ENCODE peak calls at places on chromosomes 6 and 20, in ten cellular contexts. N, Z, I, X, Q, B, G, L, K and C are unnamed samples.
A peak's percentile ranks its signal among the peaks of the same experiment; 100 is the strongest.

GRCh38 chr6:20861479-20861878 is 327.2 kb downstream of the CDKAL1 start:
- DNase-seq in N (no peak), Z (no peak), I (no peak), X (no peak), Q (no peak), B (no peak), G (no peak), L (no peak), K (no peak), C (no peak)

GRCh38 chr6:44400572-44400971 is 13.1 kb downstream of the CDC5L start:
- DNase-seq in N (no peak), Z (no peak), I (no peak), X (no peak), Q (no peak), B (no peak), G (no peak), L (no peak), K (no peak), C (no peak)

GRCh38 chr6:114144887-114145851 is 174.2 kb upstream of the HDAC2 start:
- DNase-seq in N (peak; percentile 34), Z (no peak), I (no peak), X (no peak), Q (no peak), B (no peak), G (no peak), L (no peak), K (no peak), C (no peak)

GRCh38 chr6:38715016-38715809 is at the start of gene DNAH8:
- DNase-seq in N (no peak), Z (no peak), I (no peak), X (no peak), Q (no peak), B (no peak), G (no peak), L (no peak), K (no peak), C (no peak)

GRCh38 chr6:13338038-13338437 is 9.7 kb upstream of the TBC1D7 start:
- DNase-seq in N (peak; percentile 20), Z (no peak), I (no peak), X (no peak), Q (no peak), B (no peak), G (no peak), L (no peak), K (no peak), C (no peak)

GRCh38 chr6:125191916-125192609 is 38.5 kb downstream of the TPD52L1 start:
- DNase-seq in N (peak; percentile 78), Z (peak; percentile 19), I (no peak), X (peak; percentile 56), Q (peak; percentile 72), B (peak; percentile 4), G (peak; percentile 55), L (peak; percentile 88), K (peak; percentile 76), C (no peak)

GRCh38 chr6:160355001-160355400 is 6.8 kb downstream of the SLC22A3 start:
- DNase-seq in N (no peak), Z (no peak), I (no peak), X (no peak), Q (no peak), B (no peak), G (no peak), L (no peak), K (peak; percentile 79), C (no peak)

GRCh38 chr6:168415149-168415992 is 25.6 kb upstream of the SMOC2 start:
- DNase-seq in N (no peak), Z (no peak), I (peak; percentile 59), X (no peak), Q (no peak), B (no peak), G (no peak), L (no peak), K (no peak), C (peak; percentile 90)

GRCh38 chr6:128558021-128558420 is 37.6 kb upstream of the PTPRK start:
- DNase-seq in N (no peak), Z (no peak), I (no peak), X (no peak), Q (no peak), B (no peak), G (no peak), L (no peak), K (no peak), C (no peak)
- H3K4me1 ChIP-seq in N (no peaks in the 10 kb centered on the region), Z (no peaks in the 10 kb centered on the region), I (no peaks in the 10 kb centered on the region), X (no peaks in the 10 kb centered on the region), Q (no peaks in the 10 kb centered on the region), B (no peaks in the 10 kb centered on the region), G (no peaks in the 10 kb centered on the region), L (no peaks in the 10 kb centered on the region), K (no peaks in the 10 kb centered on the region), C (no peaks in the 10 kb centered on the region)

GRCh38 chr6:166282394-166283032 is 25.7 kb downstream of the PRR18 start:
- DNase-seq in N (no peak), Z (no peak), I (no peak), X (no peak), Q (no peak), B (no peak), G (peak; percentile 42), L (no peak), K (no peak), C (peak; percentile 74)

GRCh38 chr6:166281104-166281503 is 27.1 kb downstream of the PRR18 start:
- DNase-seq in N (no peak), Z (no peak), I (no peak), X (no peak), Q (no peak), B (no peak), G (no peak), L (no peak), K (no peak), C (no peak)

GRCh38 chr6:166284640-166285039 is 23.6 kb downstream of the PRR18 start:
- DNase-seq in N (no peak), Z (no peak), I (no peak), X (no peak), Q (no peak), B (no peak), G (no peak), L (no peak), K (no peak), C (peak; percentile 77)

GRCh38 chr6:166289181-166290061 is 18.8 kb downstream of the PRR18 start:
- DNase-seq in N (no peak), Z (no peak), I (no peak), X (no peak), Q (no peak), B (no peak), G (no peak), L (no peak), K (no peak), C (no peak)

DNA sequence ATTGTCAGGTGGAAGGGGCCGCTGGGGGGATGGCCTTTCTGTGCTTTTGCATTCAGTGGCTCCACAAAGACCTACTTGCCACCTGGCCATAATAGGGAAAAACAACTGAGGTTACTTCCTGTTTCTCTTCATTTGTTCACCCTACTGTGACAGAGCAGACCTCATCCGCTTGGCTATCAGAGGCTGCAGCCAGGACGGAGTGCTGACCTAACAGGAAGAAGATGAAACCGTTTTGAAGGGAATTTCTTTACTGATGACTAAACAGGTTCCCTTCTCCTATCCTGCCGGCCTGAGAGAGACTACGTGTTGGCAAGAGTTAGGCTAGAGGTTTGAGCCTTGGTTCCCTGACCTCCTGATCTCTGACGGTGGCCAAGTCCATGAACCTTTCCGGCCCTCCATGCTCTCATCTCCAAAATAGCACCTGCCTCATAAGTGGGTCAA is 21.3 kb downstream of the PRR18 start:
- DNase-seq in N (no peak), Z (no peak), I (no peak), X (no peak), Q (no peak), B (no peak), G (no peak), L (no peak), K (no peak), C (no peak)
- TF ChIP-seq POLR2A in N (no peak), Z (no peak), I (no peak), X (no peak), Q (no peak), B (no peak), G (no peak), L (no peak), K (no peak), C (no peak)

GRCh38 chr6:158467923-158468322 is 92.0 kb upstream of the TMEM181 start:
- DNase-seq in N (peak; percentile 10), Z (no peak), I (no peak), X (no peak), Q (no peak), B (no peak), G (peak; percentile 46), L (no peak), K (no peak), C (no peak)

GRCh38 chr6:158464483-158464882 is 95.4 kb upstream of the TMEM181 start:
- DNase-seq in N (no peak), Z (no peak), I (no peak), X (no peak), Q (no peak), B (no peak), G (no peak), L (no peak), K (no peak), C (no peak)

GRCh38 chr6:158468666-158469065 is 91.2 kb upstream of the TMEM181 start:
- DNase-seq in N (no peak), Z (no peak), I (no peak), X (no peak), Q (no peak), B (no peak), G (no peak), L (no peak), K (no peak), C (no peak)

GRCh38 chr6:158461954-158462353 is 97.9 kb upstream of the TMEM181 start:
- DNase-seq in N (no peak), Z (no peak), I (no peak), X (no peak), Q (no peak), B (no peak), G (no peak), L (peak; percentile 63), K (no peak), C (no peak)

DNA sequence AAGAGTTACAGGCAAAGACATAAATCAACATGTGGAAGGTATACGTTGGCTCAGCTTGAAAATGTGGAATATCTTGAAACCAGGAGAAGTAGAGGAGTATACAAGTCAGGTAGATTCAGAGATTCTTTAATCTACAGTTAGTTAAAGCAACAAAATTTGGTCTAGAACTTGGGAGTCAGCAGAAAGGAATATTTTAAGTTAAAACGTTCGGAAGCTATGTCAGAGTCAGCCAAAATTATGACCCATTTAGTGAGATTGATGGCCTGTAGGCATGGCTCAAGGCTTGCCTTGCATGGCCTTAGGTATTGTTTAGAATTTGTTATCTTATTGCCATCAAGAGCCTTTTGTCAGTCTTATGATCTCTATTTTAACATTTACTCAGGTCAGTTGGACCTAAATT is 94.1 kb upstream of the TMEM181 start:
- DNase-seq in N (no peak), Z (no peak), I (no peak), X (no peak), Q (no peak), B (no peak), G (no peak), L (no peak), K (no peak), C (no peak)
- H3K4me1 ChIP-seq in N (peaks cover 6% of the 10 kb centered on the region), Z (no peaks in the 10 kb centered on the region), I (no peaks in the 10 kb centered on the region), X (no peaks in the 10 kb centered on the region), Q (no peaks in the 10 kb centered on the region), B (peaks cover 26% of the 10 kb centered on the region), G (peaks cover 11% of the 10 kb centered on the region), L (peaks cover 7% of the 10 kb centered on the region), K (no peaks in the 10 kb centered on the region), C (no peaks in the 10 kb centered on the region)

GRCh38 chr20:34988176-34988540 is 32.5 kb downstream of the MYH7B start:
- DNase-seq in N (no peak), Z (no peak), I (no peak), X (no peak), Q (no peak), B (no peak), G (no peak), L (peak; percentile 10), K (no peak), C (no peak)
- TF ChIP-seq POLR2A in N (no peak), Z (no peak), I (no peak), X (no peak), Q (peak; percentile 32), B (no peak), G (no peak), L (no peak), K (no peak), C (no peak)

GRCh38 chr20:2303693-2304092 is 7.9 kb downstream of the TGM3 start:
- DNase-seq in N (no peak), Z (no peak), I (no peak), X (no peak), Q (no peak), B (no peak), G (no peak), L (no peak), K (no peak), C (no peak)
- H3K4me1 ChIP-seq in N (peaks cover 38% of the 10 kb centered on the region), Z (no peaks in the 10 kb centered on the region), I (no peaks in the 10 kb centered on the region), X (no peaks in the 10 kb centered on the region), Q (peaks cover 9% of the 10 kb centered on the region), B (no peaks in the 10 kb centered on the region), G (no peaks in the 10 kb centered on the region), L (no peaks in the 10 kb centered on the region), K (no peaks in the 10 kb centered on the region), C (no peaks in the 10 kb centered on the region)